ENCODE peak calls at places on chromosome 2, in eight cellular contexts. M is transverse colon, N is stomach, V is HepG2, R is K562, A is SK-N-SH, Z is esophagus muscularis mucosa, S is H1. K is an unnamed sample.

GRCh38 chr2:240840435-240841060 is 20.5 kb upstream of the KIF1A start:
- DNase-seq in V (peak), A (peak), S (peak), R (peak), N (peak), Z (no peak), M (peak), K (no peak)

GRCh38 chr2:74440378-74441110 is 1.2 kb downstream of the RTKN start:
- DNase-seq in Z (peak), V (peak), R (peak), S (peak), N (peak), M (peak), A (peak), K (peak)

GRCh38 chr2:234983011-234983726 is 31.4 kb downstream of the SH3BP4 start:
- DNase-seq in N (no peak), V (no peak), R (no peak), Z (no peak), S (no peak), A (no peak), M (peak), K (no peak)

GRCh38 chr2:71619230-71619741 is 165.9 kb downstream of the DYSF start:
- DNase-seq in M (no peak), V (no peak), Z (peak), R (no peak), A (no peak), S (peak), N (peak), K (peak)

GRCh38 chr2:75462714-75463113 is 98.0 kb downstream of the EVA1A start:
- DNase-seq in N (no peak), V (no peak), R (no peak), S (no peak), Z (no peak), A (no peak), M (no peak), K (no peak)

GRCh38 chr2:54423213-54423612 is 32.9 kb upstream of the SPTBN1 start:
- DNase-seq in M (no peak), N (no peak), Z (no peak), R (no peak), S (no peak), A (no peak), V (no peak), K (no peak)

GRCh38 chr2:48219555-48220436 is 310.2 kb upstream of the STON1 start:
- DNase-seq in R (no peak), S (no peak), A (no peak), N (no peak), V (peak), M (no peak), Z (no peak), K (no peak)

GRCh38 chr2:58006256-58006951 is 40.2 kb upstream of the VRK2 start:
- DNase-seq in N (no peak), M (no peak), Z (no peak), R (no peak), S (no peak), V (no peak), A (no peak), K (no peak)

GRCh38 chr2:203586696-203587095 is 51.6 kb upstream of the RAPH1 start:
- DNase-seq in Z (no peak), S (no peak), R (no peak), M (no peak), A (no peak), N (no peak), V (no peak), K (no peak)

GRCh38 chr2:113098061-113098460 is 29.3 kb upstream of the IL1RN start:
- DNase-seq in R (no peak), N (no peak), S (no peak), M (no peak), Z (peak), A (no peak), V (no peak), K (no peak)

GRCh38 chr2:127401757-127402695 is 14.3 kb upstream of the MAP3K2 start:
- DNase-seq in S (no peak), R (no peak), M (peak), N (no peak), V (no peak), Z (peak), A (no peak), K (no peak)

GRCh38 chr2:234593636-234594035 is 96.8 kb upstream of the ARL4C start:
- DNase-seq in R (no peak), Z (peak), M (no peak), V (no peak), S (no peak), N (no peak), A (no peak), K (no peak)

GRCh38 chr2:204825054-204825453 is 279.8 kb downstream of the PARD3B start:
- DNase-seq in V (no peak), N (no peak), S (no peak), M (no peak), Z (no peak), R (no peak), A (no peak), K (no peak)

GRCh38 chr2:239864247-239865058 is 160.7 kb downstream of the NDUFA10 start:
- DNase-seq in M (no peak), A (no peak), N (no peak), R (no peak), Z (peak), V (no peak), S (peak), K (no peak)

GRCh38 chr2:203782262-203782976 is 76.0 kb downstream of the CD28 start:
- DNase-seq in S (peak), R (peak), V (peak), M (peak), Z (no peak), N (peak), A (peak), K (no peak)

GRCh38 chr2:73291093-73291460 is 2.3 kb downstream of the EGR4 start:
- DNase-seq in A (peak), N (no peak), R (peak), M (peak), V (no peak), S (peak), Z (no peak), K (no peak)

GRCh38 chr2:104078431-104079157 is 775.3 kb upstream of the POU3F3 start:
- DNase-seq in Z (no peak), V (no peak), R (no peak), N (no peak), S (peak), A (no peak), M (no peak), K (no peak)

GRCh38 chr2:38129987-38130386 is 54.0 kb upstream of the CYP1B1 start:
- DNase-seq in V (no peak), M (no peak), N (no peak), S (no peak), A (no peak), Z (no peak), R (no peak), K (no peak)

GRCh38 chr2:168348076-168348475 is 100.7 kb upstream of the STK39 start:
- DNase-seq in Z (no peak), S (no peak), R (peak), M (peak), A (peak), N (peak), V (peak), K (no peak)

GRCh38 chr2:228318218-228318617 is 136.7 kb upstream of the SPHKAP start:
- DNase-seq in Z (no peak), S (peak), A (peak), N (no peak), V (peak), R (no peak), M (peak), K (no peak)

GRCh38 chr2:241014224-241014623 is 15.8 kb downstream of the SNED1 start:
- DNase-seq in Z (peak), A (no peak), V (no peak), R (no peak), N (peak), M (no peak), S (no peak), K (peak)

GRCh38 chr2:133040175-133040574 is 370.2 kb upstream of the LYPD1 start:
- DNase-seq in S (no peak), Z (no peak), N (no peak), V (no peak), R (no peak), A (no peak), M (no peak), K (no peak)

GRCh38 chr2:119448427-119449141 is 16.9 kb downstream of the TMEM37 start:
- DNase-seq in Z (no peak), N (no peak), V (no peak), M (no peak), R (no peak), S (no peak), A (no peak), K (no peak)

GRCh38 chr2:100013892-100014677 is 128.3 kb downstream of the AFF3 start:
- DNase-seq in R (no peak), V (no peak), N (peak), Z (no peak), A (peak), S (no peak), M (no peak), K (no peak)

GRCh38 chr2:235568431-235568830 is 74.6 kb downstream of the AGAP1 start:
- DNase-seq in R (no peak), N (no peak), V (no peak), Z (no peak), A (no peak), M (no peak), S (no peak), K (no peak)

GRCh38 chr2:98445708-98446577 is 1.3 kb downstream of the INPP4A start:
- DNase-seq in R (peak), N (no peak), M (no peak), Z (no peak), A (peak), V (no peak), S (no peak), K (no peak)

GRCh38 chr2:33215299-33215698 is 261.1 kb upstream of the RASGRP3 start:
- DNase-seq in S (no peak), N (no peak), R (no peak), A (no peak), V (no peak), M (no peak), Z (peak), K (peak)

GRCh38 chr2:200252661-200253067 is 53.8 kb upstream of the SPATS2L start:
- DNase-seq in M (no peak), V (no peak), Z (no peak), R (no peak), S (no peak), N (no peak), A (no peak), K (no peak)

GRCh38 chr2:73938761-73939352 is 12.2 kb downstream of the DGUOK start:
- DNase-seq in A (peak), V (no peak), Z (no peak), N (no peak), S (no peak), R (no peak), M (no peak), K (no peak)

GRCh38 chr2:156580501-156580900 is 144.3 kb downstream of the GPD2 start:
- DNase-seq in V (no peak), A (no peak), N (no peak), Z (no peak), M (no peak), S (no peak), R (no peak), K (no peak)

GRCh38 chr2:84839851-84840250 is 41.0 kb downstream of the TRABD2A start:
- DNase-seq in A (no peak), S (no peak), R (no peak), N (no peak), Z (no peak), M (no peak), V (no peak), K (no peak)

GRCh38 chr2:182047544-182047943 is 61.9 kb downstream of the PPP1R1C start:
- DNase-seq in N (no peak), S (no peak), Z (no peak), A (no peak), R (no peak), V (no peak), M (no peak), K (no peak)

GRCh38 chr2:28678944-28679343 is 72.7 kb upstream of the PPP1CB start:
- DNase-seq in M (no peak), A (no peak), V (no peak), R (no peak), S (no peak), N (no peak), Z (no peak), K (no peak)

GRCh38 chr2:28680657-28681056 is 71.0 kb upstream of the PPP1CB start:
- DNase-seq in S (no peak), R (no peak), M (no peak), Z (no peak), A (no peak), N (no peak), V (no peak), K (no peak)

GRCh38 chr2:28684142-28684858 is 67.3 kb upstream of the PPP1CB start:
- DNase-seq in R (peak), N (no peak), S (no peak), M (no peak), Z (no peak), V (peak), A (no peak), K (no peak)

GRCh38 chr2:28683100-28683706 is 68.4 kb upstream of the PPP1CB start:
- DNase-seq in N (peak), R (peak), M (peak), Z (no peak), A (no peak), S (peak), V (peak), K (peak)

DNA sequence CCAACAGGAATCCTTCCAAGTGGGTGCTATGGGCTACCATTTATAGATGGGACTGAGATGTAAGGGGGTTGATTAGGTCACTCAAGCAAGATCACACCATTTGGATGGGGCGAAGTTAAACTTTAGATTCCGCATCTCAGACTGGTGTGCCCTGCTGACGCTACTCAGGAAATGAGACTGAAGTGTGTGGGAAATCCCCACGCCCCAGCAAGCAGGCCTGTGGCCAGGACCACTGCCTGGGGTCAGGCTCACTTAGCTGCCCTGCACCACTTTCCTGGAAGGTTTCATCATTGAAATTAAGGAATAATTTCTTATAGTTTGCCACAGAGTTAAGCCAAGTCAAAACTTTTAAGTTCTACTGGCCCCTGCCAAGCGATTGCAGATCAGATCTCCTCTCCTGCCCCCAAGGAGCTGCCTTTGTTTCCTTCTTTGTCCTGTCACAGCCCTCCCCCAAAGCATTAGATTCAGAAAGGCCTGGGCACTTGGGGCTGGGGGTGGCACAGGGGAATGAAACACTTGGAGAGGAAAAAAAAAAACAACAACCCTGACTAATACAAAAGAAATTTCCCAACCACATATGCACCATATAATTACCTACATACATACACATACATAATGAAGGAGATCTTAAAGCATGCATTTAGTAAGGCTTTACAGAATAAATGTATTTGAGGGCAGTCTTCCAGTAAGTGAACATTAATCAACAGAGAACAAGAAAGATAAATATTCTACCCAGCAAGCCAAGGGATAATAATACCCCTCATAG is 70.2 kb upstream of the PPP1CB start:
- DNase-seq in A (no peak), N (no peak), V (no peak), S (no peak), M (no peak), Z (no peak), R (no peak), K (no peak)
- TF ChIP-seq EP300 in A (no peak), N (no peak), V (no peak), S (no peak), M (no peak), Z (no peak), R (no peak), K (no peak)

DNA sequence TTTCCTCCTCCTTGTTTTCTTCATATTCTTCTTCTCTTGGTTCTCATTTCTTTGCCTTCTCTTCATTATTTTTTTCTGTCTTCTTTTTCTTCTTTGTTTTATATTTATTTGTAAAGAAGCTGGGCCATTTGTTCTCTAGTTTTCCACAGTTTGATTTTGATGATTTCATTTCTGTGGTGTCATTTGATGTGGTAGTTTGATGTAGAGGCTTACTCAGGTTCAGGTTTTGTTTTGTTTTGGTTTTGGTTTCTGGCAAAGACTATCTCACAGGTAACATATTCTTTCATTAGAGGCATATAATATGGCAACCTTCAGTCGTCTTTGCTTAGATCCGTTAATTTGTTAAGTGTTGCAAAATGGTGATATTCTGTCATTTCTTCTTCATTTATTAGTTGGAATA is 75.3 kb downstream of the BABAM2 start:
- DNase-seq in N (no peak), S (no peak), M (no peak), A (no peak), V (no peak), R (no peak), Z (no peak), K (no peak)
- TF ChIP-seq POLR2AphosphoS5 in N (no peak), S (no peak), M (no peak), A (no peak), V (no peak), R (no peak), Z (no peak), K (no peak)

DNA sequence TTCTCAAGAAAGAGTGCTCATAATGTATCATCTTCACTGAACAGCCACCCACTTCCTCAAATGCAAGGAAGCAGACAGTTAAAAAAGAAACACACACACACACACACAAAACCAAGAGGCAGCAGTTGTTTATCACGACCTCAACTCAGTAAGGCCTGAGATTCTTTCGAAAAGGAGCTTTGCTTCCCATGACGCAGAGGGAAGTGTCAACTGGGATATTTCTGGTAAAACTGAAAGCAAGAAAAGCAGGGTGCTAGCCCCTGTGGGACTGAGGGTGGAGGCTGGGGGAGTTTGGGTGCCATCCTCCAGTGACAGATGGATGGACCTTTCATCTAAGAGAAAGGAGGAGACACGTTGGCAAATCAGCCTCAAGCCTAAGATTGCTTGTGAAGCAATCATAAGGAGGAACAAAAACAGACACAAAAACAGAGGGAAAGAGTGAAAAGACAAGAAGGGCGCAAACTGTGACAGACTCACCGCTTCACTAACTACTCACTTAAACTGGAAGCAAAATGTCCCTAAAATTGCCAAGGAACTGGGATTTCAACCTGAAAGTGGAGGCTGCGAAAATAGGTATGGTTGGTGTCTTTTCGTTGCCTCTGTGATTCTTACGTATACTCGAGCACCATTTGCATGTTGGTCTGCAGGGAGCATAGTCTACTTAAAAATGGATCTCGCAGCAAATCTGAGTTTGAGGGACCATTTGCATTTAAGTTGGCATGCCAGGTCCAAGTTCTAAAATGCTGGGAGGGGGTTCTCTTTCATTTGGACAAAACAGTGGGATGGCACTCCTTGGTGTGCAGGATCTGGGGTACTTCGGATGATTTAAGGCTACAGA is at the start of gene ARHGAP25:
- DNase-seq in R (no peak), A (no peak), S (no peak), Z (peak), M (peak), V (no peak), N (no peak), K (no peak)
- H3K4me3 ChIP-seq in R (no peak), A (no peak), S (no peak), Z (peak), M (peak), V (no peak), N (peak), K (peak)

DNA sequence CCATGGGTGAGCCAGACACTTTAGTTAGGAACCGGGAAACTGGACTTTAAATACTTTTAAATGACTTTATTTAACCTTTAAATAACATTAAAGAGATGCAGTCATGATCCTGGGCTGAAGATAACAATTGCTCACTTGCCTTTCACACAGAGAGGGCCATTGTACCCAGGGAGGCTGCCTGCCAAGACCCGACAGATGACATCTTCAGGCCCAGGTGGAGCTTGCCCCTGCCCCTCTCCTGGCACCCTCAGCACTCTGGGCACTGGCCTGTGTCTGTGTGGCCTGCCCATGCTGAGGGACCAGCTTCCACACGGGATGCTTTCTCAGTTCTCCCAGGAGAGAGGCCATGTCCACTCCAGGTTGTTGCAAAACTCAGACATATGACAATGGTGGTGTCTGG is 216.4 kb upstream of the MYT1L start:
- DNase-seq in Z (no peak), M (no peak), A (no peak), N (no peak), S (no peak), R (no peak), V (no peak), K (no peak)
- TF ChIP-seq EP300 in Z (no peak), M (no peak), A (no peak), N (no peak), S (no peak), R (no peak), V (no peak), K (no peak)

DNA sequence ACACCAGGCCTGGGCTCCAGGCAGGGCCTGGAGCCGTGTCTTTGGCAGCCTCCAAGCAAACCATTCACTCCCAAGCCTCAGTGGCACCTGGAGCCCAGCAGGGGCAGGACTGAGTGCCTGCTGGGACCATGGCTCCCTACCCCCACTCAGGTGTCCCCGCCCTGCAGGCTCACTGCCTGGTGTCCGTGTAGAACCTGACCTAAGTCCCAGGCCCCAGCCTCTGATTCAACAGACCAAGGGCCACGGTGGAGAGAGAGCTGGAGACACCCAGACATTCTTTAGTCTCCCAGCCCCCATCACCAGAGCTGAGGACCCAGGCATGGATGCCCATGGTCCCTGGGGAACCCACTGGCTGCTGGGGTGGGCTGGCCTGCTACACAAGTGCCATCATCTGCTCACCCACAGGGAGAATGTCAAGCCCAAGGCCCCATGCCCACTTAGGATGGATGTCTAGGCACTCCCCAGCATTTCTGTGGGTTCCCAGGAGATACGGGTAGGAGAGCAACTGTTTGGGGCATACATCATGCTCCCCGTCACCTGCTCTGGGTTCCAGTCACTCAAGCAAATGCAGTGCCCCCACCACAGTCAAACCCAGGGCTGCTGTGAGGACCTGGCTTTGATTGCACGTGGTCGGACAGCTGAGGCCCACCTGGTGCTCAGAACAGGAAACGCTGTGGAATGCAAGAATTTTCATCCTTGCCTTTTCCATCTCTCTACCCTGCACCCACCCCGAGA is 42.9 kb upstream of the ATG16L1 start:
- DNase-seq in A (no peak), S (no peak), V (peak), R (no peak), M (no peak), N (no peak), Z (no peak), K (no peak)
- TF ChIP-seq POLR2AphosphoS5 in A (no peak), S (no peak), V (no peak), R (no peak), M (no peak), N (no peak), Z (no peak), K (no peak)

K was measured in sigmoid colon.